ENCODE peak calls at places on chromosomes 7 and 10, in four cellular contexts. C is left ventricle myocardium inferior; R is CD8-positive, alpha-beta T cell; Q is mammary epithelial cell. H is an unnamed sample.

GRCh38 chr7:1716263-1717094 is 46.4 kb downstream of the ELFN1 start:
- DNase-seq in C (no peak), R (no peak), Q (peak), H (no peak)

GRCh38 chr10:19701427-19702052 is 114.7 kb upstream of the PLXDC2 start:
- DNase-seq in C (no peak), R (no peak), Q (no peak), H (no peak)

GRCh38 chr10:76950354-76950753 is 687.3 kb downstream of the KCNMA1 start:
- DNase-seq in C (no peak), R (no peak), Q (no peak), H (no peak)

GRCh38 chr7:151439855-151440798 is at the start of gene CRYGN:
- DNase-seq in C (no peak), R (no peak), Q (no peak), H (no peak)

GRCh38 chr7:143405158-143405557 is 3.5 kb downstream of the EPHA1 start:
- DNase-seq in C (peak), R (no peak), Q (no peak), H (peak)

GRCh38 chr10:43077421-43078171 is 727 bp downstream of the RET start:
- DNase-seq in C (no peak), R (no peak), Q (peak), H (peak)

GRCh38 chr10:7789390-7789789 is 1.4 kb downstream of the ATP5F1C start:
- DNase-seq in C (peak), R (no peak), Q (peak), H (no peak)

GRCh38 chr7:2844153-2845077 is at the start of gene GNA12:
- DNase-seq in C (peak), R (peak), Q (peak), H (peak)

GRCh38 chr10:42898037-42898960 is 115.7 kb downstream of the BMS1 start:
- DNase-seq in C (no peak), R (no peak), Q (no peak), H (no peak)

GRCh38 chr7:138226001-138226476 is 149.8 kb downstream of the AKR1D1 start:
- DNase-seq in C (no peak), R (no peak), Q (no peak), H (no peak)

GRCh38 chr7:137848095-137848494 is 1.3 kb upstream of the DGKI start:
- DNase-seq in C (no peak), R (no peak), Q (no peak), H (no peak)

GRCh38 chr7:46775020-46775419 is 806.9 kb downstream of the TNS3 start:
- DNase-seq in C (no peak), R (no peak), Q (no peak), H (no peak)

GRCh38 chr7:84039432-84039831 is 155.2 kb downstream of the SEMA3A start:
- DNase-seq in C (no peak), R (no peak), Q (no peak), H (no peak)

GRCh38 chr7:38844952-38845563 is 63.9 kb downstream of the VPS41 start:
- DNase-seq in C (no peak), R (no peak), Q (no peak), H (no peak)

GRCh38 chr7:157850481-157851444 is 514.0 kb downstream of the DNAJB6 start:
- DNase-seq in C (no peak), R (no peak), Q (no peak), H (no peak)

GRCh38 chr7:157853789-157854065 is 516.9 kb downstream of the DNAJB6 start:
- DNase-seq in C (no peak), R (no peak), Q (no peak), H (no peak)

GRCh38 chr7:157849726-157850125 is 512.9 kb downstream of the DNAJB6 start:
- DNase-seq in C (no peak), R (no peak), Q (no peak), H (no peak)

GRCh38 chr7:157853076-157853788 is 516.4 kb downstream of the DNAJB6 start:
- DNase-seq in C (no peak), R (no peak), Q (no peak), H (no peak)

GRCh38 chr7:157851501-157852067 is 514.8 kb downstream of the DNAJB6 start:
- DNase-seq in C (peak), R (peak), Q (no peak), H (no peak)
- H3K4me3 ChIP-seq in C (peak), R (peak), Q (no peak), H (no peak)

GRCh38 chr10:91012502-91012901 is 91.6 kb upstream of the ANKRD1 start:
- DNase-seq in C (no peak), R (no peak), Q (no peak), H (no peak)

GRCh38 chr10:91022390-91022789 is 101.5 kb upstream of the ANKRD1 start:
- DNase-seq in C (no peak), R (no peak), Q (no peak), H (no peak)

GRCh38 chr10:91022924-91023707 is 102.2 kb upstream of the ANKRD1 start:
- DNase-seq in C (no peak), R (no peak), Q (peak), H (no peak)

GRCh38 chr10:91013985-91014384 is 93.1 kb upstream of the ANKRD1 start:
- DNase-seq in C (no peak), R (no peak), Q (no peak), H (no peak)

DNA sequence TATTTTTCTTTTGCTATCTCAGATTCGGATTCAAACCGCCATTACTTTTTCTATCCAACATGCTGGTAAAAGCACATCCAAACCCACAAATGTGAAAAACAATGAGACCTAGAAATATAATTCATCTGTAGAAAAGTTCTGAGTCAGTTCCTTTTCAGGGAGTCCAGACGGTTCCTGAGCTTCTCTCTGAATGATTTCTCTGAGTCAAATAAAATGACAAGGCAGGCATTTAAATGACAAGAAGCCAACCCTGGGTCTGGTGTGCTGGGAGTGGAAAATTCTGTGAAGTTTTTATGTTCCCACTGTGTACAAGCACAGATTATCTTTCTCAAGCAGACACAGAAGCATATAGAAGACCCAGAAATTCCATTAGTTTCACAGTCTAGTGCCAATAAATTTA is 96.3 kb upstream of the ANKRD1 start:
- DNase-seq in C (no peak), R (no peak), Q (no peak), H (no peak)
- H3K4me3 ChIP-seq in C (no peak), R (no peak), Q (no peak), H (no peak)

GRCh38 chr10:58220769-58221448 is 46.8 kb downstream of the IPMK start:
- DNase-seq in C (no peak), R (no peak), Q (peak), H (peak)

GRCh38 chr10:58219875-58220274 is 47.8 kb downstream of the IPMK start:
- DNase-seq in C (no peak), R (no peak), Q (no peak), H (peak)

GRCh38 chr10:58212622-58213021 is 55.1 kb downstream of the IPMK start:
- DNase-seq in C (no peak), R (no peak), Q (no peak), H (no peak)

DNA sequence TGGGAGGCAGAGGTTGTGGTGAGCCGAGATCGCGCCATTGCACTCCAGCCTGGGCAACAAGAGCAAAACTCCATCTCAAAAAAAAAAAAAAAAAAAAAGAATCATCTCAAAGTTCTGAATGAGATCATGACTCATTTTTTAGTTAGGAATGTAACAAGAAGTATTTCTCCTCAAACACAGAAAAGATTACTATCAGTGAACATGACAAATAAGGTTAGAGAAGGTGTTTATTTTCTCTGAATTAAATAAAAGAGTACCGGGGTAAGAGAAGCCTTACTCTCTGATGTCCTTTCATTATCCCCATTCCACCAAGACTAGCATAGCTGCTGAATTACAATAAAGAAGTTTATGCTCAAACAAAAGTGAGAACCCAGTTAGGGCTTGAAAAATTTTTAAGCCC is 50.1 kb downstream of the IPMK start:
- DNase-seq in C (no peak), R (no peak), Q (peak), H (no peak)
- H3K4me3 ChIP-seq in C (no peak), R (no peak), Q (no peak), H (no peak)

GRCh38 chr7:92292981-92293380 is 47.2 kb downstream of the ANKIB1 start:
- DNase-seq in C (no peak), R (no peak), Q (no peak), H (no peak)
- H3K4me3 ChIP-seq in C (no peak), R (no peak), Q (no peak), H (no peak)

DNA sequence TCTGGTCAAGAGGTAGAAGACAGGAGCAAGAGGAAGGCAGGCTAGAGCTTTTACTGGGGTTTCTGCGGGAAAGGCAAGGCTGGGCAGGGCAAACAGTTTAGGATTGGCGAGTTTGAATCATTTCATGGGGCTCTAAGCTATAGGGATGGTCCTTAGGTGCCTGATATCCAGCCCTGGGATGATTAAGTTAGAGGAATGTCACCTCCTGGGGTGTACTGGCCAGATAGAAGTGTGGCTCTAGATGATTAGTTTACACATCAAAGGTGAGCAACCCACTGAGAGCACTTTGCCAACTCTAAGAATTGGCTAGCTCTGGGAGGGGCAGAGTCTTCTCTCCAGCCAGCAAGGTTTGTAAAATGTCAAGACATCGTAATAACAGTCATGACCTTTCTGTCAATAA is 52.4 kb downstream of the ZNF365 start:
- DNase-seq in C (no peak), R (no peak), Q (no peak), H (no peak)
- H3K4me3 ChIP-seq in C (no peak), R (no peak), Q (no peak), H (no peak)

H was measured in foreskin fibroblast.